ENCODE peak calls at places on chromosomes 7 and 10, in eight cellular contexts. O is brain microvascular endothelial cell, H is C1 segment of cervical spinal cord, D is NCI-H1105, F is adrenal gland, R is kidney tubule cell, E is NB4, V is uterus. B is an unnamed sample.

GRCh38 chr10:100138921-100139496 is 46.8 kb downstream of the ERLIN1 start:
- DNase-seq in O (no peak), H (no peak), D (no peak), F (no peak), R (no peak), E (no peak), V (no peak), B (no peak)

GRCh38 chr7:134996097-134996550 is 9.8 kb downstream of the AGBL3 start:
- DNase-seq in O (no peak), H (no peak), D (no peak), F (no peak), R (no peak), E (no peak), V (peak; percentile 30), B (no peak)

GRCh38 chr7:138030679-138031351 is 28.9 kb upstream of the CREB3L2 start:
- DNase-seq in O (peak; percentile 16), H (no peak), D (no peak), F (peak; percentile 58), R (peak; percentile 63), E (no peak), V (no peak), B (peak; percentile 54)

GRCh38 chr7:73606801-73607691 is 17.3 kb downstream of the MLXIPL start:
- DNase-seq in O (no peak), H (no peak), D (peak; percentile 25), F (no peak), R (peak; percentile 43), E (peak; percentile 75), V (peak; percentile 35), B (peak; percentile 74)

GRCh38 chr7:2082357-2083038 is 150.2 kb downstream of the MAD1L1 start:
- DNase-seq in O (peak; percentile 65), H (no peak), D (no peak), F (no peak), R (no peak), E (no peak), V (peak; percentile 58), B (no peak)

GRCh38 chr10:48633381-48634197 is 28.7 kb upstream of the ARHGAP22 start:
- DNase-seq in O (no peak), H (no peak), D (no peak), F (no peak), R (no peak), E (peak; percentile 33), V (no peak), B (no peak)

GRCh38 chr10:113442340-113442739 is 110.5 kb upstream of the HABP2 start:
- DNase-seq in O (no peak), H (no peak), D (no peak), F (no peak), R (no peak), E (peak; percentile 23), V (no peak), B (no peak)

GRCh38 chr7:55074008-55074499 is 55.2 kb downstream of the EGFR start:
- DNase-seq in O (peak; percentile 97), H (no peak), D (no peak), F (peak; percentile 40), R (peak; percentile 98), E (no peak), V (no peak), B (peak; percentile 12)

GRCh38 chr7:109549461-109549860 is 979.8 kb downstream of the DNAJB9 start:
- DNase-seq in O (no peak), H (no peak), D (no peak), F (no peak), R (no peak), E (no peak), V (no peak), B (no peak)

GRCh38 chr7:16084370-16084769 is 337.0 kb downstream of the CRPPA start:
- DNase-seq in O (no peak), H (no peak), D (peak; percentile 75), F (no peak), R (no peak), E (no peak), V (no peak), B (no peak)

GRCh38 chr7:77940647-77941046 is 142.1 kb downstream of the PHTF2 start:
- DNase-seq in O (peak; percentile 33), H (no peak), D (no peak), F (no peak), R (peak; percentile 46), E (peak; percentile 52), V (no peak), B (peak; percentile 75)

GRCh38 chr10:95290446-95290800 is 380 bp downstream of the PDLIM1 start:
- DNase-seq in O (no peak), H (no peak), D (no peak), F (no peak), R (peak; percentile 30), E (no peak), V (no peak), B (peak; percentile 77)

GRCh38 chr7:1712907-1713501 is 42.9 kb downstream of the ELFN1 start:
- DNase-seq in O (no peak), H (no peak), D (no peak), F (no peak), R (no peak), E (no peak), V (no peak), B (no peak)